ENCODE peak calls at places on chromosomes 4 and X, in eight cellular contexts. V is stomach; C is glomerular endothelial cell; Z is ureter; N is CD4-positive, CD25-positive, alpha-beta regulatory T cell; B is NCI-H2081; F is retinal pigment epithelial cell; M is SK-MEL-5. L is an unnamed sample.

GRCh38 chrX:45767021-45767491 is 566.4 kb upstream of the DIPK2B start:
- DNase-seq in V (no peak), B (no peak), N (no peak), Z (no peak), C (no peak), M (peak; percentile 52), F (no peak), L (no peak)

GRCh38 chr4:136713140-136713539 is 819.2 kb downstream of the PCDH18 start:
- DNase-seq in F (no peak), M (peak; percentile 3), Z (no peak), N (no peak), V (no peak), B (no peak), C (peak; percentile 14), L (no peak)

GRCh38 chrX:133947022-133947421 is 38.4 kb downstream of the GPC3 start:
- DNase-seq in C (no peak), F (no peak), M (no peak), N (no peak), Z (no peak), V (no peak), B (no peak), L (no peak)

GRCh38 chr4:158374318-158374717 is 147.4 kb upstream of the RXFP1 start:
- DNase-seq in C (no peak), M (no peak), Z (no peak), V (no peak), B (no peak), N (no peak), F (no peak), L (no peak)

GRCh38 chrX:1452497-1453389 is at the start of gene ASMTL:
- DNase-seq in N (peak; percentile 97), B (no peak), M (peak; percentile 93), C (peak; percentile 81), F (peak; percentile 93), V (peak; percentile 100), Z (peak; percentile 100), L (peak; percentile 100)

GRCh38 chr4:84685105-84685504 is 102.2 kb downstream of the CDS1 start:
- DNase-seq in V (no peak), B (no peak), F (no peak), M (no peak), C (no peak), N (no peak), Z (no peak), L (no peak)

GRCh38 chr4:139556735-139557505 is 901 bp upstream of the SETD7 start:
- DNase-seq in F (no peak), B (peak; percentile 88), N (peak; percentile 78), V (peak; percentile 85), M (no peak), Z (peak; percentile 64), C (no peak), L (peak; percentile 87)

GRCh38 chr4:38189445-38189844 is 229.2 kb downstream of the PTTG2 start:
- DNase-seq in F (no peak), B (no peak), N (no peak), Z (no peak), V (no peak), M (no peak), C (no peak), L (no peak)

GRCh38 chr4:13711233-13711775 is 83.8 kb upstream of the BOD1L1 start:
- DNase-seq in M (no peak), B (peak; percentile 12), N (no peak), Z (no peak), C (no peak), F (no peak), V (no peak), L (no peak)

GRCh38 chr4:25144870-25145481 is 15.3 kb downstream of the SEPSECS start:
- DNase-seq in C (peak; percentile 10), B (peak; percentile 54), N (peak; percentile 46), F (no peak), Z (no peak), V (no peak), M (peak; percentile 58), L (no peak)

GRCh38 chr4:82452026-82452425 is 21.6 kb downstream of the ENOPH1 start:
- DNase-seq in C (no peak), Z (no peak), V (no peak), F (no peak), M (no peak), B (no peak), N (no peak), L (no peak)

GRCh38 chr4:173001571-173001970 is 167.0 kb upstream of the GALNT7 start:
- DNase-seq in M (no peak), N (no peak), Z (no peak), F (no peak), B (no peak), V (no peak), C (no peak), L (no peak)

GRCh38 chrX:113906168-113906567 is 677.7 kb upstream of the HTR2C start:
- DNase-seq in N (no peak), C (no peak), F (no peak), Z (no peak), M (no peak), B (no peak), V (no peak), L (no peak)

L was measured in kidney.